ENCODE peak calls at places on chromosomes 11 and 22, in four cellular contexts. One of them, this sample, is unnamed.

GRCh38 chr11:35792148-35792845 is 129.7 kb downstream of the TRIM44 start:
- DNase-seq in kidney: no peak
- DNase-seq in testis: no peak
- DNase-seq in BJ: no peak
- DNase-seq in this sample: no peak

GRCh38 chr22:49209452-49210195 is 618.0 kb downstream of the BRD1 start:
- DNase-seq in kidney: peak
- DNase-seq in testis: no peak
- DNase-seq in BJ: no peak
- DNase-seq in this sample: no peak

GRCh38 chr11:14075118-14075601 is 112.6 kb downstream of the SPON1 start:
- DNase-seq in kidney: no peak
- DNase-seq in testis: no peak
- DNase-seq in BJ: no peak
- DNase-seq in this sample: no peak

GRCh38 chr11:68564261-68564660 is 103.7 kb downstream of the PPP6R3 start:
- DNase-seq in kidney: no peak
- DNase-seq in testis: no peak
- DNase-seq in BJ: no peak
- DNase-seq in this sample: no peak

GRCh38 chr11:25758145-25758661 is 573.7 kb upstream of the ANO3 start:
- DNase-seq in kidney: no peak
- DNase-seq in testis: no peak
- DNase-seq in BJ: no peak
- DNase-seq in this sample: no peak

GRCh38 chr11:36601145-36601544 is 3.1 kb upstream of the RAG2 start:
- DNase-seq in kidney: no peak
- DNase-seq in testis: no peak
- DNase-seq in BJ: no peak
- DNase-seq in this sample: no peak

GRCh38 chr11:35365961-35366360 is 53.4 kb downstream of the SLC1A2 start:
- DNase-seq in kidney: no peak
- DNase-seq in testis: no peak
- DNase-seq in BJ: no peak
- DNase-seq in this sample: no peak

GRCh38 chr11:74641289-74641688 is 48.9 kb downstream of the POLD3 start:
- DNase-seq in kidney: no peak
- DNase-seq in testis: peak
- DNase-seq in BJ: no peak
- DNase-seq in this sample: no peak

GRCh38 chr11:33706546-33706945 is 5.9 kb upstream of the C11orf91 start:
- DNase-seq in kidney: no peak
- DNase-seq in testis: no peak
- DNase-seq in BJ: no peak
- DNase-seq in this sample: no peak

GRCh38 chr11:21514298-21514697 is 678.6 kb upstream of the ANO5 start:
- DNase-seq in kidney: no peak
- DNase-seq in testis: peak
- DNase-seq in BJ: no peak
- DNase-seq in this sample: no peak

GRCh38 chr11:83725718-83726117 is 439.6 kb upstream of the CCDC90B start:
- DNase-seq in kidney: no peak
- DNase-seq in testis: no peak
- DNase-seq in BJ: no peak
- DNase-seq in this sample: no peak

GRCh38 chr11:115886111-115886733 is 382.0 kb upstream of the CADM1 start:
- DNase-seq in kidney: no peak
- DNase-seq in testis: no peak
- DNase-seq in BJ: no peak
- DNase-seq in this sample: no peak

GRCh38 chr11:106986673-106987072 is 31.6 kb downstream of the GUCY1A2 start:
- DNase-seq in kidney: no peak
- DNase-seq in testis: no peak
- DNase-seq in BJ: no peak
- DNase-seq in this sample: no peak

GRCh38 chr22:42863349-42863911 is 6.4 kb upstream of the ARFGAP3 start:
- DNase-seq in kidney: no peak
- DNase-seq in testis: no peak
- DNase-seq in BJ: no peak
- DNase-seq in this sample: no peak

GRCh38 chr11:87036756-87037449 is 831 bp upstream of the TMEM135 start:
- DNase-seq in kidney: no peak
- DNase-seq in testis: peak
- DNase-seq in BJ: no peak
- DNase-seq in this sample: no peak

GRCh38 chr11:61611309-61611708 is 30.4 kb upstream of the SYT7 start:
- DNase-seq in kidney: no peak
- DNase-seq in testis: no peak
- DNase-seq in BJ: no peak
- DNase-seq in this sample: no peak

GRCh38 chr11:61609000-61609969 is 28.4 kb upstream of the SYT7 start:
- DNase-seq in kidney: no peak
- DNase-seq in testis: no peak
- DNase-seq in BJ: no peak
- DNase-seq in this sample: no peak

GRCh38 chr11:61610905-61611304 is 30.0 kb upstream of the SYT7 start:
- DNase-seq in kidney: no peak
- DNase-seq in testis: no peak
- DNase-seq in BJ: no peak
- DNase-seq in this sample: no peak

GRCh38 chr11:61607920-61608599 is 27.2 kb upstream of the SYT7 start:
- DNase-seq in kidney: no peak
- DNase-seq in testis: no peak
- DNase-seq in BJ: no peak
- DNase-seq in this sample: no peak

DNA sequence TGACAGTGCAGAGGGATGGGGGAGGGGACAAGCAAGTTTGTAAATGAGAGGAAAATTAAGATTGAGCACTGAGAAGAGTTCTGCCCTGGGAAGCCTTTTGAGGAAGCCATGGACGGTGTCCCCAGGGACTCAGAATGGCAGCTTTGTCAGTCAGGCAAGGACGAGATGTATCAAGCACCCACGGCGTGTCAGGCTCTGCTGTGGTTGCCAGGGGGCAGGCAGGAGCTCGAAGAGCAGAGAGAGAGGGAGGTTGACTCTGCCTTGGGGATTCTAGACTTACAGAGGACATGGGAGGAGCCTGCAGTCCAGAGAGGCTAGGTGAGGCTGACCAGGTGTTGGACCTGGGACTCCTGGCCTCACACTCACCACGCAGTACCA is 29.1 kb upstream of the SYT7 start:
- DNase-seq in kidney: no peak
- DNase-seq in testis: peak
- DNase-seq in BJ: no peak
- DNase-seq in this sample: no peak
- TF ChIP-seq CTCF in kidney: no peak
- TF ChIP-seq CTCF in testis: no peak
- TF ChIP-seq CTCF in BJ: peak
- TF ChIP-seq CTCF in this sample: no peak

DNA sequence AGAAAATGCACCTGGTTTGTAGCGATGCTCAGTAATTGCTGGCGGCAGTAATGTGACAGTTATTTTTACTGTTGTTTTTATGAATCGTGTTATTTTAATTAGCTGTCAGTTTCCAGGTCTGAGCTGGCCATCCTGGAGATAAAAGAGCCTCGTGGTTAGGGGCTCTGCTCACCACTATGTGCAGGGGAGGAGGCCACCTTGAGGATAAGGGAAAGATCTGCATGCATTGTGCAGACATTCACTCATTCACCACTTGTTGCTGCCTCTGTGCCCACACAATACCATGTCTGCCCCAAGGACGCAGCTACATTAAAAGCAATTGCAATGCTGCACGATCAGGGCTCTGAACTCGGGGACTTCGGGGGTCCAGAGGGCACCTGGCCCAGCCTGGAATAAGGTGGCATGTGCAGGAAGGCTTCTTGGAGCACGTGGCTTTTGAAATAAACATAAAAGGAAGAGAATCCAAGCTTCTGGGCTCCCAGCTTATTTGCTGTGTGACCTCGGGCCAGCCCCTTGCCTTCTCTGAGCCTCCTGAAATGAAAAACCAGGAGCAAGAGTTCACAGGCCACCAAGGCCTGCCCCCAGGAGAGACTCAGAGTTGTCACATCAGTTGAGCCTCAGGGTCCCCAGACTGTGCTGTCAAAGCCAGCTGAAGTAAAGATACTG is 44.7 kb upstream of the SHISAL1 start:
- DNase-seq in kidney: no peak
- DNase-seq in testis: no peak
- DNase-seq in BJ: no peak
- DNase-seq in this sample: no peak
- TF ChIP-seq CTCF in kidney: no peak
- TF ChIP-seq CTCF in testis: no peak
- TF ChIP-seq CTCF in BJ: peak
- TF ChIP-seq CTCF in this sample: no peak

DNA sequence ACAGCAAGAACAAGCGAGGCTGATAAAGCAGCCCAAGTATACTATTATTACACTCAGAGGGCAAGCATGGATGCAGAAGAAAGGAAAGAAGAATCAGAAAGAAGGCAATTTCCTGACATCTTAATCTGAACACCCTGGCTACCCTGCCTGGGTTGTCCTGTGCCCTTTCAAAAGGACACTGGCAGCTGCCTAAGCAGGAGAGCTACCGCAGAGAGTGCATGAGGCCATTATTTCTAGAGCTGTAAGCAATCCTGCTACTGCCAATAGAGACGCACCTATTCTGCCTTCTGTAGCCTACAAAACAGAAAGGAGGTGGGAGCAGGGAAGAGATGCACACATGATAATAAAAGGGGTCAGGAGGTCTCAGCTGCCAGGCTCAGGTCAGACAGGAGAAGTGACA is 254.0 kb downstream of the LARGE1 start:
- DNase-seq in kidney: no peak
- DNase-seq in testis: no peak
- DNase-seq in BJ: no peak
- DNase-seq in this sample: no peak
- TF ChIP-seq CTCF in kidney: no peak
- TF ChIP-seq CTCF in testis: no peak
- TF ChIP-seq CTCF in BJ: no peak
- TF ChIP-seq CTCF in this sample: no peak

DNA sequence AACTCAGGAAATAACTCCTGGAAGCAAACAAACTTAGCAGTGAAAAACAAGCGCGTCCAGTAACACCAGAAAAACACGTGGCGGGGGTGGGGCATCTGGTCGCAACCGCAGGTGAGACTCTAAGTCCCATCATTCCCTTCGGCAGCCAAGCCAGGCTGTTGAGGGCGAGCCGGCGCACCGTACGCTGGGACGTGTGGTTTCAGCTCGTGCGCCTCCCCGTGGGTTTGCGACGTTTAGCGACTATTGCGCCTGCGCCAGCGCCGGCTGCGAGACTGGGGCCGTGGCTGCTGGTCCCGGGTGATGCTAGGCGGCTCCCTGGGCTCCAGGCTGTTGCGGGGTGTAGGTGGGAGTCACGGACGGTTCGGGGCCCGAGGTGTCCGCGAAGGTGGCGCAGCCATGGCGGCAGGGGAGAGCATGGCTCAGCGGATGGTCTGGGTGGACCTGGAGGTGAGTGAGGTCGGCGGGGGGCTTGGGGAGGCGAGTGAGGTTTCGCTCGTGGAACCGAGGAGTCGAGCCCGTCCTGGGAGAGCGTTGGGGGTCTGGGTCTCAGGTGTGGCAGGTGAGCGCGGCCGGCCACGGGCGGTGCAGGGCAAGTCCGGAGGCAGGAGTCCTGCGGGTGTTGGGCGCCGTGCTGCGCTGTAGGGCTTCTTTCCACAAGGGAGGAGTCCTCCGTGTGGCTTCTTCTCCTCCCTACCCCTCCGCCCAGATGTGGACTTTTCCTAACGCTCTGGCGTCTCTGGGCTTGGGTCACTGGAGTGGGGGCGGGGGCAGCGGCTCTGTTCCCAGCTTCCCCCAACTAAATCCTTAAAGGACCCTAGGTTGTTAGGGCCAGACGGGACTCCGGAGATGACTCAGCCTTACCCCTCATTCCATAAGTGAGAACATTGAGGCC is at the start of gene REXO2:
- DNase-seq in kidney: peak
- DNase-seq in testis: peak
- DNase-seq in BJ: peak
- DNase-seq in this sample: peak
- TF ChIP-seq CTCF in kidney: peak
- TF ChIP-seq CTCF in testis: no peak
- TF ChIP-seq CTCF in BJ: peak
- TF ChIP-seq CTCF in this sample: no peak